ENCODE peak calls at places on chromosomes 13 and 19, in four cellular contexts. M is stimulated activated CD8-positive, alpha-beta memory T cell treated with anti-CD3 and anti-CD28 coated beads, Interleukin-2, amount 100 ng/mL, for 48 hours; I is WTC11; X is GDM1. H is an unnamed sample.

GRCh38 chr13:105019073-105019472 is 1516.4 kb downstream of the EFNB2 start:
- DNase-seq in M (no peak), I (no peak), X (no peak), H (no peak)

GRCh38 chr19:2774953-2775555 is 8.0 kb downstream of the SGTA start:
- DNase-seq in M (no peak), I (no peak), X (no peak), H (no peak)

GRCh38 chr13:44305845-44306244 is 67.8 kb upstream of the SERP2 start:
- DNase-seq in M (no peak), I (no peak), X (no peak), H (peak; percentile 30)

GRCh38 chr19:43806848-43807247 is 4.6 kb upstream of the LYPD5 start:
- DNase-seq in M (no peak), I (no peak), X (no peak), H (no peak)

GRCh38 chr13:28579334-28579733 is 79.6 kb upstream of the POMP start:
- DNase-seq in M (no peak), I (peak; percentile 40), X (no peak), H (peak; percentile 62)

GRCh38 chr19:40831502-40832430 is 18.5 kb downstream of the CYP2A6 start:
- DNase-seq in M (no peak), I (no peak), X (no peak), H (no peak)

GRCh38 chr19:2432131-2432848 is 4.9 kb upstream of the TIMM13 start:
- DNase-seq in M (no peak), I (no peak), X (no peak), H (no peak)

GRCh38 chr13:114099191-114099590 is 33.2 kb downstream of the RASA3 start:
- DNase-seq in M (no peak), I (peak; percentile 24), X (peak; percentile 37), H (peak; percentile 91)

GRCh38 chr13:45817833-45818232 is 33.7 kb downstream of the SIAH3 start:
- DNase-seq in M (no peak), I (no peak), X (no peak), H (peak; percentile 58)

GRCh38 chr19:27746691-27747380 is 1466.1 kb downstream of the UQCRFS1 start:
- DNase-seq in M (no peak), I (peak; percentile 48), X (no peak), H (peak; percentile 70)

GRCh38 chr19:54201172-54201701 is 579 bp downstream of the RPS9 start:
- DNase-seq in M (no peak), I (no peak), X (no peak), H (no peak)

GRCh38 chr13:33154911-33155310 is 130.6 kb downstream of the STARD13 start:
- DNase-seq in M (no peak), I (no peak), X (no peak), H (no peak)

GRCh38 chr13:111216166-111216960 is 101.3 kb downstream of the ARHGEF7 start:
- DNase-seq in M (peak; percentile 20), I (peak; percentile 65), X (peak; percentile 23), H (peak; percentile 73)

GRCh38 chr19:41537789-41538188 is 38.2 kb upstream of the CEACAM21 start:
- DNase-seq in M (no peak), I (peak; percentile 41), X (no peak), H (peak; percentile 16)

GRCh38 chr19:54523403-54523802 is 20.8 kb downstream of the LAIR2 start:
- DNase-seq in M (peak; percentile 44), I (no peak), X (peak; percentile 10), H (no peak)

GRCh38 chr13:51041126-51041525 is 69.9 kb downstream of the C13orf42 start:
- DNase-seq in M (no peak), I (no peak), X (no peak), H (no peak)

GRCh38 chr13:98710521-98710920 is 42.0 kb downstream of the SLC15A1 start:
- DNase-seq in M (no peak), I (no peak), X (no peak), H (no peak)

GRCh38 chr19:1268392-1269064 is 604 bp upstream of the CIRBP start:
- DNase-seq in M (no peak), I (no peak), X (no peak), H (no peak)

GRCh38 chr13:34208326-34208725 is 390.4 kb downstream of the RFC3 start:
- DNase-seq in M (no peak), I (no peak), X (no peak), H (no peak)

GRCh38 chr19:41248895-41249294 is 15.3 kb upstream of the HNRNPUL1 start:
- DNase-seq in M (no peak), I (no peak), X (no peak), H (peak; percentile 67)

GRCh38 chr13:57748096-57748495 is 116.6 kb downstream of the PCDH17 start:
- DNase-seq in M (no peak), I (no peak), X (no peak), H (no peak)

GRCh38 chr13:39599842-39600241 is 3.2 kb downstream of the LHFPL6 start:
- DNase-seq in M (no peak), I (no peak), X (no peak), H (no peak)

GRCh38 chr19:35223856-35224505 is 4.6 kb downstream of the FAM187B start:
- DNase-seq in M (no peak), I (no peak), X (no peak), H (no peak)

GRCh38 chr13:60627071-60627686 is 230.2 kb downstream of the TDRD3 start:
- DNase-seq in M (no peak), I (peak; percentile 75), X (peak; percentile 25), H (peak; percentile 70)

GRCh38 chr19:45791744-45792481 is 732 bp downstream of the DMWD start:
- DNase-seq in M (no peak), I (no peak), X (no peak), H (no peak)

GRCh38 chr13:93628136-93628535 is 401.5 kb downstream of the GPC6 start:
- DNase-seq in M (no peak), I (no peak), X (no peak), H (peak; percentile 41)